ENCODE peak calls at places on chromosomes 4 and X, in ten cellular contexts. F is activated T-helper 1 cell treated with anti-CD3 and anti-CD28 coated beads, Interleukin-2, amount 50 U/mL, for 16 hours; U is SW 1271; W is mucosa of gallbladder; N is CD4-positive, alpha-beta T cell; G is pancreas; M is C1 segment of cervical spinal cord; L is EL; D is Daoy; R is germinal center. E is an unnamed sample.

GRCh38 chrX:68824565-68825125 is 4.2 kb upstream of the EFNB1 start:
- DNase-seq in F (no peak), M (no peak), U (no peak), G (no peak), L (no peak), W (no peak), N (no peak), D (no peak), R (no peak), E (no peak)

GRCh38 chrX:109089359-109089758 is 353.0 kb upstream of the IRS4 start:
- DNase-seq in U (no peak), N (no peak), L (no peak), F (no peak), R (no peak), M (no peak), G (no peak), W (no peak), D (no peak), E (no peak)

GRCh38 chrX:42143866-42144592 is 220.7 kb upstream of the CASK start:
- DNase-seq in F (no peak), L (no peak), G (no peak), N (no peak), R (no peak), W (no peak), U (no peak), D (peak), M (no peak), E (no peak)

GRCh38 chrX:27918799-27919198 is 62.5 kb downstream of the DCAF8L1 start:
- DNase-seq in R (no peak), L (no peak), G (no peak), N (no peak), D (no peak), F (no peak), M (no peak), U (no peak), W (peak), E (peak)

GRCh38 chr4:8550691-8551090 is 29.5 kb upstream of the GPR78 start:
- DNase-seq in U (no peak), G (no peak), M (no peak), N (no peak), F (no peak), L (no peak), R (no peak), W (no peak), D (no peak), E (no peak)

GRCh38 chrX:85244411-85245210 is 820 bp downstream of the ZNF711 start:
- DNase-seq in N (no peak), M (peak), U (peak), F (no peak), R (peak), G (peak), D (peak), W (no peak), L (no peak), E (no peak)

GRCh38 chrX:3485727-3486126 is 139.3 kb upstream of the MXRA5 start:
- DNase-seq in L (no peak), R (no peak), F (no peak), D (no peak), U (no peak), W (no peak), M (no peak), G (no peak), N (no peak), E (no peak)

GRCh38 chr4:170259631-170260153 is 169.9 kb upstream of the AADAT start:
- DNase-seq in D (peak), L (peak), R (peak), N (no peak), F (no peak), W (peak), U (peak), G (peak), M (peak), E (peak)

GRCh38 chr4:5798447-5798846 is 87.4 kb downstream of the EVC start:
- DNase-seq in L (no peak), R (no peak), G (no peak), F (no peak), N (no peak), M (no peak), U (no peak), D (no peak), W (no peak), E (no peak)